ENCODE peak calls at places on chromosomes 5 and 9, in nine cellular contexts. R is bronchial epithelial cell; D is WTC11; K is KG1; J is tibial artery; F is activated T-helper 1 cell treated with Interleukin-2 at 50 U/mL for 16 hours; C is uterus; A is amygdala; Z is activated CD8-positive, alpha-beta memory T cell treated with anti-CD3 and anti-CD28 coated beads, Interleukin-2, amount 50 U/mL, for 48 hours. Y is an unnamed sample.

GRCh38 chr9:91395553-91396470 is 27.8 kb downstream of the NFIL3 start:
- DNase-seq in R (peak), D (no peak), K (no peak), J (no peak), F (no peak), C (no peak), A (no peak), Z (no peak), Y (no peak)

GRCh38 chr9:106697799-106698591 is 165.0 kb upstream of the ZNF462 start:
- DNase-seq in R (peak), D (peak), K (no peak), J (peak), F (no peak), C (peak), A (peak), Z (no peak), Y (no peak)

GRCh38 chr9:99505915-99506314 is 283.8 kb downstream of the SEC61B start:
- DNase-seq in R (no peak), D (no peak), K (no peak), J (no peak), F (no peak), C (no peak), A (no peak), Z (no peak), Y (no peak)

GRCh38 chr5:65334077-65334476 is 147.6 kb downstream of the ADAMTS6 start:
- DNase-seq in R (peak), D (no peak), K (no peak), J (no peak), F (no peak), C (no peak), A (no peak), Z (no peak), Y (no peak)

GRCh38 chr5:36606437-36607113 is at the start of gene SLC1A3:
- DNase-seq in R (peak), D (peak), K (peak), J (peak), F (no peak), C (peak), A (peak), Z (peak), Y (no peak)

GRCh38 chr9:129962889-129963703 is 79.9 kb downstream of the FNBP1 start:
- DNase-seq in R (peak), D (peak), K (no peak), J (peak), F (peak), C (no peak), A (peak), Z (peak), Y (peak)

GRCh38 chr5:126937796-126938195 is 92.6 kb downstream of the MARCHF3 start:
- DNase-seq in R (no peak), D (no peak), K (no peak), J (no peak), F (no peak), C (no peak), A (no peak), Z (no peak), Y (no peak)

GRCh38 chr9:12798066-12798770 is 23.4 kb downstream of the LURAP1L start:
- DNase-seq in R (peak), D (no peak), K (no peak), J (no peak), F (no peak), C (no peak), A (no peak), Z (no peak), Y (no peak)

GRCh38 chr5:88502179-88503064 is 233.8 kb upstream of the TMEM161B start:
- DNase-seq in R (no peak), D (no peak), K (no peak), J (no peak), F (no peak), C (no peak), A (no peak), Z (no peak), Y (no peak)

GRCh38 chr5:139747583-139748504 is 47.8 kb upstream of the PSD2 start:
- DNase-seq in R (no peak), D (peak), K (no peak), J (peak), F (no peak), C (peak), A (peak), Z (peak), Y (peak)

GRCh38 chr5:145829708-145830361 is 5.3 kb downstream of the PRELID2 start:
- DNase-seq in R (no peak), D (no peak), K (no peak), J (no peak), F (no peak), C (no peak), A (no peak), Z (no peak), Y (no peak)

GRCh38 chr5:150577378-150577777 is 63.1 kb upstream of the SYNPO start:
- DNase-seq in R (no peak), D (no peak), K (no peak), J (no peak), F (no peak), C (no peak), A (no peak), Z (no peak), Y (no peak)

GRCh38 chr9:71128796-71129195 is 7.4 kb upstream of the TRPM3 start:
- DNase-seq in R (no peak), D (no peak), K (no peak), J (no peak), F (no peak), C (no peak), A (no peak), Z (no peak), Y (no peak)

GRCh38 chr9:129027685-129028191 is 393 bp downstream of the SH3GLB2 start:
- DNase-seq in R (no peak), D (no peak), K (no peak), J (peak), F (peak), C (no peak), A (no peak), Z (no peak), Y (peak)

GRCh38 chr9:34010979-34011378 is 37.7 kb downstream of the UBAP2 start:
- DNase-seq in R (peak), D (no peak), K (no peak), J (no peak), F (no peak), C (no peak), A (no peak), Z (no peak), Y (no peak)

GRCh38 chr9:131630206-131630831 is 85.0 kb downstream of the PRRT1B start:
- DNase-seq in R (peak), D (no peak), K (no peak), J (no peak), F (no peak), C (no peak), A (peak), Z (no peak), Y (no peak)

GRCh38 chr9:89923961-89924504 is 319.2 kb downstream of the GADD45G start:
- DNase-seq in R (peak), D (no peak), K (no peak), J (no peak), F (no peak), C (no peak), A (no peak), Z (peak), Y (no peak)

GRCh38 chr5:125372694-125373621 is 626.5 kb upstream of the ZNF608 start:
- DNase-seq in R (peak), D (no peak), K (no peak), J (no peak), F (no peak), C (no peak), A (peak), Z (no peak), Y (no peak)

GRCh38 chr5:4924581-4924980 is 215.5 kb upstream of the ADAMTS16 start:
- DNase-seq in R (no peak), D (no peak), K (no peak), J (no peak), F (no peak), C (no peak), A (no peak), Z (no peak), Y (no peak)

Y was measured in CD4-positive, alpha-beta T cell.